ENCODE peak calls at places on chromosome 15, in seven cellular contexts. N is mesendoderm, X is breast epithelium, H is upper lobe of left lung, G is psoas muscle, I is mammary epithelial cell, W is left ventricle myocardium inferior. D is an unnamed sample.

GRCh38 chr15:87527416-87527815 is 729.1 kb downstream of the NTRK3 start:
- DNase-seq in G (no peak), X (peak; percentile 20), N (peak; percentile 70), H (no peak), W (no peak), I (peak; percentile 76), D (no peak)

GRCh38 chr15:31758126-31758525 is 272.2 kb upstream of the CHRNA7 start:
- DNase-seq in N (peak; percentile 57), W (peak; percentile 62), G (peak; percentile 82), I (no peak), H (no peak), X (no peak), D (peak; percentile 86)

GRCh38 chr15:83581381-83581780 is 72.5 kb upstream of the ADAMTSL3 start:
- DNase-seq in I (peak; percentile 37), W (no peak), N (no peak), G (no peak), H (no peak), X (no peak), D (no peak)

GRCh38 chr15:58467722-58468436 is 36.1 kb downstream of the LIPC start:
- DNase-seq in H (no peak), X (no peak), G (no peak), I (no peak), W (no peak), N (no peak), D (no peak)

GRCh38 chr15:70799667-70800450 is 36.5 kb upstream of the UACA start:
- DNase-seq in I (peak; percentile 83), N (no peak), W (no peak), G (no peak), X (peak; percentile 64), H (no peak), D (no peak)

GRCh38 chr15:83685864-83686263 is 31.9 kb downstream of the ADAMTSL3 start:
- DNase-seq in X (no peak), G (no peak), H (no peak), N (no peak), W (no peak), I (no peak), D (no peak)

GRCh38 chr15:70051948-70052633 is 45.6 kb downstream of the TLE3 start:
- DNase-seq in I (no peak), N (no peak), X (no peak), H (peak; percentile 36), W (no peak), G (no peak), D (no peak)

GRCh38 chr15:70867911-70868467 is 14.0 kb upstream of the LARP6 start:
- DNase-seq in W (no peak), X (no peak), H (no peak), G (peak; percentile 69), I (peak; percentile 77), N (no peak), D (no peak)

GRCh38 chr15:60184579-60184978 is 180.5 kb downstream of the FOXB1 start:
- DNase-seq in X (no peak), W (no peak), N (peak; percentile 44), H (no peak), G (no peak), I (peak; percentile 27), D (no peak)

GRCh38 chr15:82543155-82543554 is 2.9 kb upstream of the RPS17 start:
- DNase-seq in I (no peak), X (no peak), H (no peak), G (no peak), N (peak; percentile 71), W (no peak), D (no peak)

GRCh38 chr15:99845009-99845408 is 111.8 kb upstream of the LYSMD4 start:
- DNase-seq in W (no peak), X (no peak), G (no peak), N (no peak), I (peak; percentile 59), H (no peak), D (no peak)

GRCh38 chr15:39462691-39463090 is 118.2 kb upstream of the THBS1 start:
- DNase-seq in G (no peak), W (no peak), H (no peak), X (no peak), N (no peak), I (peak; percentile 9), D (no peak)

GRCh38 chr15:101145362-101145761 is 106.5 kb downstream of the CHSY1 start:
- DNase-seq in I (no peak), W (no peak), X (no peak), G (no peak), N (peak; percentile 38), H (no peak), D (no peak)

GRCh38 chr15:101146118-101146702 is 105.6 kb downstream of the CHSY1 start:
- DNase-seq in I (no peak), W (no peak), N (no peak), H (no peak), X (no peak), G (no peak), D (no peak)

GRCh38 chr15:101148881-101149664 is 102.8 kb downstream of the CHSY1 start:
- DNase-seq in W (no peak), N (peak; percentile 87), I (no peak), H (peak; percentile 39), X (no peak), G (no peak), D (no peak)

GRCh38 chr15:101148166-101148880 is 103.5 kb downstream of the CHSY1 start:
- DNase-seq in N (no peak), W (no peak), X (no peak), I (no peak), G (no peak), H (no peak), D (peak; percentile 44)

DNA sequence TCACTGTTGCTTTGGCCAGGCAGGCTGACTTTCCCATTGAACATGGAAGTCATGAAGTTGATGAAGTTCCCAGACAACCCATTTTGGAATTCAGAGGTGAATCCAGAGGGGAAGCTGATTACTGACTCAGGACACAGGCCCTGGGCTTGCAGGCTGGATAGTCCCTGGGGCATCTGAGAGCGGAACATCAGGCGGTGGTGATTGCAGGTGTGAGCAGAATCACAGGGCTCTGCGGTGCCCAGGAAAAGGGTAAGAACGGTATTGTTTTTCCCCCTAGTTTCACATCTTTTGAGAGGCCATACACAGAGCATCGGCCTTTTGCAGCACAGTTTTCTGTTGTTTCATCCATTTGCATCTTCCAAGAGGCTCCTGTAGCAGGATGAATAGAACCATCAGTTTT is 104.7 kb downstream of the CHSY1 start:
- DNase-seq in H (no peak), X (no peak), W (no peak), G (no peak), N (no peak), I (no peak), D (no peak)
- H3K4me1 ChIP-seq in H (peaks cover 7% of the 10 kb centered on the region), X (no peaks in the 10 kb centered on the region), W (peaks cover 21% of the 10 kb centered on the region), G (no peaks in the 10 kb centered on the region), N (no peaks in the 10 kb centered on the region), I (no peaks in the 10 kb centered on the region), D (no peaks in the 10 kb centered on the region)

GRCh38 chr15:52485290-52485689 is 43.4 kb downstream of the MYO5A start:
- DNase-seq in H (no peak), I (no peak), W (no peak), N (no peak), G (no peak), X (no peak), D (no peak)

GRCh38 chr15:52483712-52484111 is 45.0 kb downstream of the MYO5A start:
- DNase-seq in W (no peak), H (no peak), I (peak; percentile 78), N (no peak), G (no peak), X (no peak), D (no peak)

GRCh38 chr15:52481915-52482314 is 46.8 kb downstream of the MYO5A start:
- DNase-seq in G (no peak), H (no peak), N (no peak), X (no peak), I (peak; percentile 76), W (no peak), D (no peak)

GRCh38 chr15:52486003-52486996 is 42.4 kb downstream of the MYO5A start:
- DNase-seq in N (peak; percentile 44), X (no peak), H (no peak), I (no peak), G (no peak), W (no peak), D (no peak)

GRCh38 chr15:52480990-52481389 is 47.7 kb downstream of the MYO5A start:
- DNase-seq in I (no peak), N (no peak), G (no peak), W (no peak), X (no peak), H (no peak), D (no peak)
- H3K4me1 ChIP-seq in I (peaks cover 39% of the 10 kb centered on the region), N (peaks cover under 1% of the 10 kb centered on the region), G (peaks cover 36% of the 10 kb centered on the region), W (peaks cover 38% of the 10 kb centered on the region), X (peaks cover 6% of the 10 kb centered on the region), H (peaks cover 3% of the 10 kb centered on the region), D (peaks cover 5% of the 10 kb centered on the region)

DNA sequence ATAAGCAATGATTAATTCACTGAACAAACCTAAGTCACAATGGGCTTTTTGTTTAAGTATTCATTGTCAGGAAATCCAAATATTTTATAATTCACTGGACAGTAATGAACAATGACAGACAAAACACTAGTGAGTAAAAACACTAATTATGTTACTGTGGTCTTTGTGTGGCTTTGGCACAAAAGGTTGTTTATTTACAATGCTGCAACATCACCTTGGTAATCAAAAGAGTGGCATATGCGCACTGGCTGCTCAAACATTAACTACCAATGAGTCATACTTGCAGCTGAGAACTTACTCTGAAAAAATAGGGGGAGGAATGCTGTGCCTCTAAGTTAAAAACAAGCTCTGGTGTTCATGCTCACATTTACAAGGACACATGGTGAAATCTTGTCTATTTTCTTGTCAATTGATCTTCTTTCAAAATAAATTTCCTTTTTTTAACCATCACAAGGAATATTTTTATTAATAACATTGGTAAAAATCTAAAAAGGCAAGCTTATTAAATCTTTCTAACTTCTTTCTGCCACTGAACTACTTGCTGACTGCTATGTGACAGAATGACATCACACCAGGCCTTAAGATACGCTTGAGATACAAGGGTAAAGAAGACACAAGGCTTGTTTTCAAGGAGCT is 85.2 kb upstream of the PPIB start:
- DNase-seq in W (no peak), H (no peak), X (peak; percentile 44), N (peak; percentile 95), I (peak; percentile 91), G (no peak), D (no peak)
- H3K4me1 ChIP-seq in W (peaks cover 33% of the 10 kb centered on the region), H (peaks cover 11% of the 10 kb centered on the region), X (no peaks in the 10 kb centered on the region), N (no peaks in the 10 kb centered on the region), I (peaks cover 37% of the 10 kb centered on the region), G (peaks cover 10% of the 10 kb centered on the region), D (peaks cover 37% of the 10 kb centered on the region)

GRCh38 chr15:41559489-41560177 is 621 bp downstream of the TYRO3 start:
- DNase-seq in I (no peak), X (peak; percentile 17), N (peak; percentile 72), H (no peak), W (no peak), G (peak; percentile 57), D (peak; percentile 45)

GRCh38 chr15:41558400-41559238 is at the start of gene TYRO3:
- DNase-seq in W (peak; percentile 64), X (no peak), G (peak; percentile 80), N (peak; percentile 63), I (peak; percentile 40), H (peak; percentile 94), D (peak; percentile 61)

GRCh38 chr15:41561104-41561776 is 2.2 kb downstream of the TYRO3 start:
- DNase-seq in X (no peak), N (no peak), W (no peak), I (no peak), H (no peak), G (peak; percentile 40), D (no peak)

GRCh38 chr15:41557673-41558399 is 1.2 kb upstream of the TYRO3 start:
- DNase-seq in H (peak; percentile 92), X (peak; percentile 28), G (peak; percentile 66), W (peak; percentile 65), N (peak; percentile 99), I (peak; percentile 49), D (peak; percentile 66)

DNA sequence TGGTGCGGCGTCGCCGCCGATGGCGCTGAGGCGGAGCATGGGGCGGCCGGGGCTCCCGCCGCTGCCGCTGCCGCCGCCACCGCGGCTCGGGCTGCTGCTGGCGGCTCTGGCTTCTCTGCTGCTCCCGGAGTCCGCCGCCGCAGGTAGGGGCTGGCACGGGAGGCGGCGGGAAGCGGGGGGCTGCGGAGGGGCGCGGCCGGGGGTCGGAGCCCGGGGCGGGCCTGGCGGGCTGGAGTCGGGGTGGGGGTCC is 152 bp downstream of the TYRO3 start:
- DNase-seq in N (no peak), H (no peak), I (no peak), X (no peak), W (no peak), G (no peak), D (no peak)
- H3K4me1 ChIP-seq in N (peaks cover 28% of the 10 kb centered on the region), H (peaks cover 40% of the 10 kb centered on the region), I (peaks cover 17% of the 10 kb centered on the region), X (peaks cover 6% of the 10 kb centered on the region), W (peaks cover 47% of the 10 kb centered on the region), G (peaks cover 6% of the 10 kb centered on the region), D (peaks cover 10% of the 10 kb centered on the region)

D was measured in mucosa of descending colon.